ENCODE peak calls at places on chromosomes 5 and 9, in four cellular contexts. D is coronary artery; S is HT-29; V is activated CD4-positive, alpha-beta T cell treated with anti-CD3 and anti-CD28 coated beads for 48 hours. R is an unnamed sample.
A peak's percentile ranks its signal among the peaks of the same experiment; 100 is the strongest.

GRCh38 chr5:143601357-143601756 is 197.9 kb upstream of the NR3C1 start:
- DNase-seq in D (no peak), S (no peak), V (no peak), R (no peak)

GRCh38 chr9:129102791-129103594 is 7.6 kb downstream of the CRAT start:
- DNase-seq in D (no peak), S (peak; percentile 71), V (peak; percentile 40), R (peak; percentile 72)

GRCh38 chr9:35680331-35681105 is 6.8 kb downstream of the CA9 start:
- DNase-seq in D (no peak), S (no peak), V (no peak), R (no peak)

GRCh38 chr5:59661939-59662615 is 231.4 kb downstream of the PDE4D start:
- DNase-seq in D (no peak), S (no peak), V (no peak), R (peak; percentile 15)

GRCh38 chr9:96327694-96328352 is 25.8 kb upstream of the HSD17B3 start:
- DNase-seq in D (no peak), S (peak; percentile 78), V (peak; percentile 45), R (peak; percentile 61)

GRCh38 chr9:21251162-21251561 is 11.4 kb upstream of the IFNA14 start:
- DNase-seq in D (no peak), S (no peak), V (no peak), R (no peak)

GRCh38 chr9:127018935-127019334 is 103.5 kb downstream of the ANGPTL2 start:
- DNase-seq in D (no peak), S (no peak), V (no peak), R (no peak)

GRCh38 chr5:116645627-116646026 is 71.0 kb upstream of the SEMA6A start:
- DNase-seq in D (no peak), S (no peak), V (no peak), R (no peak)

GRCh38 chr5:176515396-176515795 is 21.8 kb downstream of the RNF44 start:
- DNase-seq in D (no peak), S (no peak), V (no peak), R (no peak)

GRCh38 chr9:91727316-91727861 is 222.6 kb downstream of the ROR2 start:
- DNase-seq in D (no peak), S (peak; percentile 59), V (peak; percentile 59), R (peak; percentile 50)

GRCh38 chr9:91395106-91395552 is 28.5 kb downstream of the NFIL3 start:
- DNase-seq in D (no peak), S (no peak), V (no peak), R (no peak)

GRCh38 chr5:60846298-60846697 is 2.2 kb upstream of the ELOVL7 start:
- DNase-seq in D (no peak), S (no peak), V (no peak), R (no peak)

GRCh38 chr5:140348104-140348503 is 1.7 kb upstream of the HBEGF start:
- DNase-seq in D (no peak), S (peak; percentile 34), V (no peak), R (no peak)

GRCh38 chr9:35818341-35818740 is 3.5 kb upstream of the HINT2 start:
- DNase-seq in D (no peak), S (no peak), V (no peak), R (no peak)

GRCh38 chr5:9698125-9698848 is 68.1 kb upstream of the TAS2R1 start:
- DNase-seq in D (no peak), S (no peak), V (no peak), R (no peak)

GRCh38 chr5:141560141-141560540 is 58.7 kb downstream of the DIAPH1 start:
- DNase-seq in D (no peak), S (peak; percentile 45), V (no peak), R (no peak)

GRCh38 chr9:2228132-2228531 is 213.0 kb downstream of the SMARCA2 start:
- DNase-seq in D (no peak), S (peak; percentile 20), V (peak; percentile 37), R (peak; percentile 40)

GRCh38 chr9:15738011-15738410 is 185.2 kb downstream of the CCDC171 start:
- DNase-seq in D (no peak), S (no peak), V (no peak), R (no peak)

GRCh38 chr5:134714537-134714936 is 23.8 kb upstream of the CAMLG start:
- DNase-seq in D (no peak), S (no peak), V (no peak), R (no peak)

GRCh38 chr9:112166176-112167140 is 8.6 kb downstream of the SUSD1 start:
- DNase-seq in D (no peak), S (peak; percentile 80), V (no peak), R (peak; percentile 33)

GRCh38 chr5:68134033-68134668 is 81.4 kb upstream of the PIK3R1 start:
- DNase-seq in D (no peak), S (no peak), V (no peak), R (no peak)

GRCh38 chr5:119743927-119744326 is 114.6 kb downstream of the FAM170A start:
- DNase-seq in D (no peak), S (peak; percentile 79), V (peak; percentile 3), R (peak; percentile 50)

GRCh38 chr9:104374711-104375110 is 129.4 kb upstream of the OR13F1 start:
- DNase-seq in D (no peak), S (no peak), V (no peak), R (no peak)

GRCh38 chr5:14060218-14060617 is 82.9 kb upstream of the TRIO start:
- DNase-seq in D (no peak), S (no peak), V (no peak), R (no peak)

GRCh38 chr9:77474903-77475302 is 173.2 kb downstream of the GNA14 start:
- DNase-seq in D (no peak), S (no peak), V (no peak), R (no peak)

GRCh38 chr5:673837-674629 is 19.1 kb downstream of the TPPP start:
- DNase-seq in D (no peak), S (peak; percentile 65), V (no peak), R (no peak)

GRCh38 chr5:159620853-159621540 is 290.7 kb upstream of the IL12B start:
- DNase-seq in D (no peak), S (no peak), V (no peak), R (no peak)

GRCh38 chr5:175889910-175890684 is 18.7 kb downstream of the CPLX2 start:
- DNase-seq in D (no peak), S (no peak), V (no peak), R (peak; percentile 2)

GRCh38 chr9:76868897-76869296 is 37.0 kb downstream of the PRUNE2 start:
- DNase-seq in D (no peak), S (no peak), V (no peak), R (peak; percentile 23)

GRCh38 chr9:107875571-107875980 is 386.0 kb upstream of the KLF4 start:
- DNase-seq in D (no peak), S (no peak), V (no peak), R (no peak)

GRCh38 chr5:82168294-82168693 is 109.9 kb downstream of the RPS23 start:
- DNase-seq in D (no peak), S (no peak), V (no peak), R (no peak)

GRCh38 chr5:134464988-134465855 is 53.5 kb upstream of the CDKN2AIPNL start:
- DNase-seq in D (no peak), S (no peak), V (no peak), R (no peak)

GRCh38 chr9:3992924-3993323 is 306.9 kb downstream of the GLIS3 start:
- DNase-seq in D (no peak), S (no peak), V (no peak), R (no peak)

GRCh38 chr9:108057421-108058136 is 568.0 kb upstream of the KLF4 start:
- DNase-seq in D (no peak), S (peak; percentile 58), V (no peak), R (peak; percentile 76)

GRCh38 chr9:127211983-127212382 is 52.6 kb upstream of the GARNL3 start:
- DNase-seq in D (no peak), S (no peak), V (no peak), R (no peak)

GRCh38 chr5:74864823-74865222 is 1.4 kb downstream of the FAM169A start:
- DNase-seq in D (no peak), S (no peak), V (no peak), R (no peak)

R was measured in ACHN.